ENCODE peak calls at places on chromosome 22, in five cellular contexts. B is right cardiac atrium, I is left cardiac atrium, J is Panc1, H is Right ventricle myocardium inferior. L is an unnamed sample.

GRCh38 chr22:30159082-30159481 is 78.8 kb downstream of the HORMAD2 start:
- ATAC-seq in B (no peak), H (no peak), J (no peak), I (no peak), L (no peak)

GRCh38 chr22:40399661-40400060 is 29.3 kb downstream of the SGSM3 start:
- ATAC-seq in J (no peak), I (no peak), H (no peak), B (no peak), L (no peak)

GRCh38 chr22:45235851-45236342 is 4.8 kb downstream of the KIAA0930 start:
- ATAC-seq in H (no peak), I (no peak), J (no peak), B (no peak), L (no peak)

GRCh38 chr22:31943976-31944699 is at the start of gene YWHAH:
- ATAC-seq in B (peak; percentile 93), J (peak; percentile 89), H (peak; percentile 96), I (peak; percentile 95), L (peak; percentile 95)

GRCh38 chr22:36256474-36256873 is 3.5 kb downstream of the APOL1 start:
- ATAC-seq in B (no peak), J (no peak), H (no peak), I (no peak), L (no peak)

GRCh38 chr22:39306456-39307361 is 12.7 kb downstream of the RPL3 start:
- ATAC-seq in I (peak; percentile 17), B (no peak), H (peak; percentile 14), J (no peak), L (no peak)

GRCh38 chr22:39773976-39774539 is 119.5 kb downstream of the ENTHD1 start:
- ATAC-seq in J (no peak), B (no peak), H (no peak), I (no peak), L (no peak)

GRCh38 chr22:27613099-27614089 is 188.2 kb downstream of the MN1 start:
- ATAC-seq in J (no peak), H (no peak), B (no peak), I (no peak), L (no peak)

GRCh38 chr22:42645341-42645937 is 3.8 kb downstream of the CYB5R3 start:
- ATAC-seq in B (no peak), H (peak; percentile 9), J (no peak), I (no peak), L (no peak)

GRCh38 chr22:47213571-47214230 is 451.3 kb downstream of the TBC1D22A start:
- ATAC-seq in I (no peak), J (no peak), B (no peak), H (no peak), L (no peak)

L was measured in gastroesophageal sphincter.